ENCODE peak calls at places on chromosomes 11 and 22, in six cellular contexts. N is HAP-1, M is colonic mucosa, Q is fibroblast of mammary gland, R is cardiac muscle cell, Y is uterus. O is an unnamed sample.

GRCh38 chr11:37509471-37509870 is 911.4 kb upstream of the RAG2 start:
- DNase-seq in N (no peak), Y (no peak), M (no peak), R (no peak), Q (no peak), O (no peak)

GRCh38 chr11:14454861-14455632 is 44.6 kb downstream of the COPB1 start:
- DNase-seq in R (peak), Q (peak), M (no peak), Y (no peak), N (no peak), O (no peak)

GRCh38 chr11:19970944-19971343 is 189.3 kb downstream of the DBX1 start:
- DNase-seq in M (no peak), Q (no peak), Y (no peak), R (no peak), N (no peak), O (no peak)

GRCh38 chr11:87219266-87219665 is 181.5 kb downstream of the TMEM135 start:
- DNase-seq in R (peak), Q (no peak), N (no peak), M (no peak), Y (no peak), O (no peak)

GRCh38 chr22:46592390-46592872 is 27.8 kb upstream of the GRAMD4 start:
- DNase-seq in Q (peak), Y (no peak), M (no peak), N (no peak), R (peak), O (no peak)

GRCh38 chr11:44578279-44578678 is 12.8 kb downstream of the CD82 start:
- DNase-seq in Q (no peak), M (no peak), N (no peak), Y (no peak), R (no peak), O (no peak)

GRCh38 chr22:24235315-24235714 is 9.6 kb downstream of the GGT5 start:
- DNase-seq in Y (no peak), R (no peak), N (no peak), M (no peak), Q (no peak), O (no peak)

GRCh38 chr11:62108971-62109391 is 14.8 kb upstream of the INCENP start:
- DNase-seq in R (peak), M (no peak), Q (peak), Y (no peak), N (no peak), O (no peak)

GRCh38 chr11:128688031-128688713 is 5.7 kb upstream of the FLI1 start:
- DNase-seq in N (no peak), R (no peak), M (no peak), Y (no peak), Q (no peak), O (no peak)

GRCh38 chr11:107733518-107733917 is 21.7 kb upstream of the SLN start:
- DNase-seq in Q (peak), Y (no peak), M (no peak), R (no peak), N (no peak), O (no peak)

GRCh38 chr11:64734786-64735761 is 8.9 kb downstream of the RASGRP2 start:
- DNase-seq in R (no peak), Y (no peak), N (no peak), Q (no peak), M (no peak), O (no peak)

GRCh38 chr11:76148941-76149613 is 57.2 kb downstream of the WNT11 start:
- DNase-seq in N (no peak), M (peak), Y (no peak), Q (no peak), R (no peak), O (peak)

GRCh38 chr11:119745776-119746535 is 17.0 kb upstream of the NECTIN1 start:
- DNase-seq in Y (peak), M (no peak), Q (no peak), R (no peak), N (no peak), O (no peak)

GRCh38 chr22:26056455-26056854 is 112.8 kb upstream of the SEZ6L start:
- DNase-seq in R (no peak), M (no peak), Y (no peak), Q (no peak), N (no peak), O (no peak)

GRCh38 chr22:26053737-26054316 is 115.4 kb upstream of the SEZ6L start:
- DNase-seq in R (no peak), M (no peak), Q (no peak), Y (no peak), N (no peak), O (no peak)

GRCh38 chr22:26054846-26055245 is 114.4 kb upstream of the SEZ6L start:
- DNase-seq in R (no peak), N (no peak), M (no peak), Q (no peak), Y (no peak), O (no peak)

GRCh38 chr22:26057731-26058130 is 111.5 kb upstream of the SEZ6L start:
- DNase-seq in Y (no peak), M (no peak), N (no peak), R (no peak), Q (no peak), O (no peak)
- H3K4me3 ChIP-seq in Y (no peak), M (no peak), N (no peak), R (no peak), Q (no peak), O (no peak)

DNA sequence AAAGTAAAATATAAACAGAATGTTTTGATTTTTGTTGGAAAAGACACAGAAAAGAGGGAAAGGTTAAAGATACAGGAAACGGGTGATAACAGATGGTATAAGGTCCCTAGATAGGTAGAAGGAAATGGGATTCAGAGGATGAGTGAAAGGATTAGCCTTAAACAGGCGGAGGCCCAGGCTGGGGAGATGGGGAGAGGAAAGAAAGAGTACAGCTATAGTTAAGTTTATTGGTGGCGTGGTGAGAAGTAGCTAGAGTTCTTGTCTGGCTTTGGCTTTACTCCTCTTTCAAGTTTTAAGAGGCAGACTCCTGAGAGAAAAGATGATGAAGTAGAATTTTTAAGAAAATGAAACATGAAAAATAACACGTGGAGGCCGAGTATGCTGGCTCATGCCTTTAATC is 13.7 kb downstream of the ZBTB44 start:
- DNase-seq in N (no peak), Y (no peak), Q (no peak), R (no peak), M (no peak), O (no peak)
- H3K4me3 ChIP-seq in N (no peak), Y (no peak), Q (no peak), R (no peak), M (no peak), O (no peak)

GRCh38 chr11:35139883-35140282 is 912 bp downstream of the CD44 start:
- DNase-seq in M (no peak), Q (no peak), Y (no peak), N (no peak), R (no peak), O (no peak)

GRCh38 chr11:35136311-35136710 is 2.7 kb upstream of the CD44 start:
- DNase-seq in N (no peak), Y (no peak), R (no peak), Q (no peak), M (no peak), O (no peak)

GRCh38 chr11:35138949-35139881 is at the start of gene CD44:
- DNase-seq in N (peak), Q (peak), Y (peak), M (peak), R (peak), O (peak)

GRCh38 chr11:35138606-35138948 is 394 bp upstream of the CD44 start:
- DNase-seq in Q (peak), N (no peak), Y (no peak), M (peak), R (no peak), O (no peak)

GRCh38 chr11:35138058-35138457 is 913 bp upstream of the CD44 start:
- DNase-seq in Y (no peak), R (no peak), Q (no peak), N (no peak), M (no peak), O (no peak)
- H3K4me3 ChIP-seq in Y (no peak), R (no peak), Q (peak), N (no peak), M (no peak), O (no peak)

GRCh38 chr22:30598986-30599385 is 7.3 kb upstream of the PES1 start:
- DNase-seq in N (no peak), M (no peak), Y (no peak), Q (no peak), R (no peak), O (no peak)

GRCh38 chr22:30596886-30597285 is 5.2 kb upstream of the PES1 start:
- DNase-seq in Q (no peak), N (no peak), Y (no peak), R (no peak), M (no peak), O (no peak)

GRCh38 chr22:30591588-30592359 is at the start of gene PES1:
- DNase-seq in N (peak), Y (peak), Q (peak), M (peak), R (peak), O (peak)

GRCh38 chr22:30600925-30601324 is 6.0 kb upstream of the TCN2 start:
- DNase-seq in M (no peak), Y (no peak), R (no peak), N (no peak), Q (no peak), O (no peak)

DNA sequence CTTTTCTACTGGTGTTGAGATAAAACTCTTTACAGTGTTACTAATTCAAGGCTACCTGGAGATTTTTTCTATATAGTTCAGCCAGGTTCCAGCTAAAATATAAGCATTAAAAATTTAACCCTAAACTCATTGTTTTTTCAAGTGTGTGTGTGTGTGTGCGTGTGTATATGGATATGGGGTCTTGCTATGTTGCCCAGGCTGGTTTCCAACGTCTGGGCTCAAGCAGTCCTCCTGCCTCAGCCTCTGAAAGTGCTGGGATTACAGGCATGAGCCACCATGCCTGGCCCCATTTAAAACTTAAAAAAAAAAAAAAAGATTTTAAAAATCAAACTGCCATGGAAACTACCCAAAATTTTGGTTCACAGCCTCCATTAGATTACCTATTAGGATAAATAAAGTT is 4.5 kb upstream of the PES1 start:
- DNase-seq in N (no peak), M (no peak), R (no peak), Y (no peak), Q (no peak), O (no peak)
- H3K4me3 ChIP-seq in N (no peak), M (no peak), R (no peak), Y (no peak), Q (no peak), O (no peak)

GRCh38 chr11:131691558-131692041 is 321.2 kb downstream of the NTM start:
- DNase-seq in N (peak), R (peak), Y (no peak), Q (peak), M (peak), O (no peak)
- H3K4me3 ChIP-seq in N (no peak), R (no peak), Y (no peak), Q (no peak), M (no peak), O (no peak)

DNA sequence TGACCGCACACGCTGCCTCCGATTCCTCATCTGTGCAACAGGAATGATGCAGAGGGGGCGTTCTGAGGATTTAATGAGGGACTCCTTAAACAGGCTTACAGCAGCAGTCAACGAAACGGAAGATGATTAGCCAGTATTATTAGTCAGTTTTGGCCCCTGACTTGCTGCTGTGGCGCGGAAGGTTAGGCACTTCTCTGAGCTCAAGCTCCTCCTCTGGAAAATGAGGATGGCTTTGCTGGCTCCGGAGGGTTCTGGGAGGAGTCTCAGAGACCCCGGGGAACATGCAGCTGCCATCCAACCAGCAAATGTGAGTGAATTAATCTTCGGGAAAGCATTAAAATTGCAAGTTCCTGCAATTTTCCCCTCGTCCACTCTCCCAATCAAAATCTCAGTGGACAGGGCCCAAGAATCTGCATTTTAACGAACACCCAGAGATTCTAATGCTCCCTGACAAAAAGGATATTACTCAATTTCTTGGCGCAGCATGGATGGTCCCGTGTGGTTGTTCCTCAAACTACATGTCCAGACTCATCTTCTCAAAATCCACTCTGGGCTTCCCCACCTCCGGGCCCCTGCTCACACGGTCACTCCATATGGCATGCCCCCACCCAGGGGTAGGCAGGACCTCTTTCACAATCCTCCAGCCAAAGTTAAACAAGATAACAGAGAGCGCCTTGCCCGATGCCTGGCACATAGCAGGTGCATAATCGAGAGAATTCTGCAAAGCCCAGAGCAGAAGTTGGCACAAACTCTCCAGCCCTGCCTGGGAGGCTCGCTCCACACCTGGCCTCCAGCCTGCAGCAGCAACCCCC is 6.4 kb downstream of the ELFN2 start:
- DNase-seq in R (no peak), Y (no peak), Q (peak), N (no peak), M (no peak), O (no peak)
- H3K4me3 ChIP-seq in R (no peak), Y (no peak), Q (peak), N (peak), M (no peak), O (no peak)

DNA sequence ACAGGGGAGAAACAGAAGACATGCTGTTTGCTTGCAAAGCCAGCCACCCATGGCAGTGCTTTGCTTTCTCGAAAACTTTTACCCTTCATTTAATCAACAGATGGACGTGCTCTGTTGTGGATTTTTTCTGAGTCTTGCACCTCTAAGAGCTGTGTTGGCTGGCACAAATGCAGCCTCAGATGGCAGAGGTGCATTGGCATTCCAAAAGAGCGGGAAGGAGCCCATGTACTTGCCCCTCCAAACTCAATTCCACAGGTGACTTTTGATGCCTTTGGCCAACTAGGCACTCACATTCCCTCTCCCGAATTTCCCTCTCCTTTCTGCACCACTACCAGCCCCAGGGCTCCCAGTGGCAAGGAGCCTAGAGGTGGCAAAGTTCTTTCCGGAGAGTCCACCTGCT is 1.2 kb downstream of the KIRREL3 start:
- DNase-seq in Q (no peak), M (no peak), N (no peak), Y (no peak), R (no peak), O (no peak)
- H3K4me3 ChIP-seq in Q (no peak), M (no peak), N (no peak), Y (no peak), R (no peak), O (no peak)

GRCh38 chr22:36404436-36404835 is 16.7 kb upstream of the MYH9 start:
- DNase-seq in R (no peak), Q (no peak), Y (no peak), M (no peak), N (no peak), O (no peak)

GRCh38 chr22:36406721-36407120 is 19.0 kb upstream of the MYH9 start:
- DNase-seq in M (no peak), Q (no peak), R (no peak), Y (no peak), N (no peak), O (no peak)

GRCh38 chr22:36405671-36406070 is 17.9 kb upstream of the MYH9 start:
- DNase-seq in M (no peak), R (peak), Y (no peak), Q (no peak), N (no peak), O (no peak)

GRCh38 chr22:36405221-36405631 is 17.5 kb upstream of the MYH9 start:
- DNase-seq in N (no peak), M (no peak), R (no peak), Y (no peak), Q (no peak), O (no peak)

GRCh38 chr22:36406139-36406538 is 18.4 kb upstream of the MYH9 start:
- DNase-seq in N (no peak), Y (no peak), M (no peak), Q (no peak), R (no peak), O (no peak)
- H3K4me3 ChIP-seq in N (no peak), Y (no peak), M (no peak), Q (no peak), R (no peak), O (no peak)